ENCODE peak calls at places on chromosome 16, in eight cellular contexts. P is lung, H is stomach, G is heart right ventricle, Y is upper lobe of right lung, X is endothelial cell of umbilical vein, B is neural progenitor cell, C is colonic mucosa. F is an unnamed sample.
A peak's percentile ranks its signal among the peaks of the same experiment; 100 is the strongest.

GRCh38 chr16:28063047-28063521 is 430 bp downstream of the GSG1L start:
- DNase-seq in G (no peak), H (no peak), P (no peak), X (no peak), Y (no peak), C (no peak), B (peak; percentile 63), F (no peak)

GRCh38 chr16:88486398-88487123 is 33.5 kb downstream of the ZFPM1 start:
- DNase-seq in G (no peak), X (no peak), H (no peak), B (no peak), P (no peak), C (no peak), Y (no peak), F (no peak)

GRCh38 chr16:14335297-14335696 is 264.2 kb downstream of the MRTFB start:
- DNase-seq in P (no peak), H (no peak), C (no peak), B (no peak), X (no peak), G (no peak), Y (no peak), F (no peak)

GRCh38 chr16:61858996-61859395 is 177.2 kb downstream of the CDH8 start:
- DNase-seq in G (no peak), P (no peak), Y (no peak), H (no peak), B (no peak), X (no peak), C (no peak), F (no peak)

GRCh38 chr16:75764154-75764768 is 38.0 kb upstream of the CPHXL start:
- DNase-seq in X (peak; percentile 64), P (peak; percentile 43), C (peak; percentile 60), G (peak; percentile 54), B (peak; percentile 79), H (peak; percentile 58), Y (no peak), F (peak; percentile 44)

GRCh38 chr16:31476305-31477219 is 4.6 kb downstream of the TGFB1I1 start:
- DNase-seq in P (peak; percentile 90), G (peak; percentile 53), H (peak; percentile 93), X (no peak), B (peak; percentile 52), C (peak; percentile 97), Y (peak; percentile 96), F (peak; percentile 84)

GRCh38 chr16:6616746-6617145 is 715.9 kb upstream of the RBFOX1 start:
- DNase-seq in H (no peak), P (no peak), B (no peak), Y (no peak), X (no peak), C (no peak), G (no peak), F (no peak)

GRCh38 chr16:31010539-31010938 is at the start of gene STX1B:
- DNase-seq in C (no peak), B (peak; percentile 89), P (no peak), G (no peak), Y (no peak), X (no peak), H (no peak), F (peak; percentile 67)

GRCh38 chr16:89722392-89723278 is 1.3 kb downstream of the ZNF276 start:
- DNase-seq in C (peak; percentile 93), P (peak; percentile 86), H (peak; percentile 83), B (peak; percentile 43), G (peak; percentile 60), Y (peak; percentile 93), X (peak; percentile 50), F (peak; percentile 73)

GRCh38 chr16:9334091-9334490 is 242.6 kb downstream of the HAPSTR1 start:
- DNase-seq in Y (no peak), G (no peak), H (no peak), B (no peak), P (no peak), C (no peak), X (peak; percentile 57), F (no peak)

GRCh38 chr16:71628810-71629209 is 2.8 kb downstream of the MARVELD3 start:
- DNase-seq in B (no peak), C (no peak), X (peak; percentile 54), H (no peak), P (no peak), Y (no peak), G (no peak), F (no peak)

GRCh38 chr16:87740441-87740840 is 25.3 kb downstream of the KLHDC4 start:
- DNase-seq in C (no peak), X (no peak), H (no peak), Y (no peak), P (no peak), B (no peak), G (no peak), F (no peak)

GRCh38 chr16:29765167-29766032 is 12.7 kb upstream of the ZG16 start:
- DNase-seq in X (no peak), B (no peak), P (peak; percentile 92), Y (peak; percentile 89), H (no peak), C (peak; percentile 80), G (no peak), F (no peak)

GRCh38 chr16:53022374-53022773 is 30.3 kb downstream of the CHD9NB start:
- DNase-seq in Y (no peak), H (peak; percentile 39), C (peak; percentile 34), X (peak; percentile 53), P (peak; percentile 34), B (peak; percentile 84), G (peak; percentile 40), F (no peak)

GRCh38 chr16:34802848-34803599 is 1343.6 kb downstream of the TP53TG3F start:
- DNase-seq in Y (no peak), C (no peak), B (no peak), G (no peak), H (no peak), X (no peak), P (no peak), F (no peak)

GRCh38 chr16:27816561-27816960 is 247.0 kb downstream of the GSG1L start:
- DNase-seq in Y (peak; percentile 46), C (no peak), P (no peak), X (no peak), G (no peak), B (no peak), H (no peak), F (no peak)

GRCh38 chr16:27550582-27550920 is 607 bp downstream of the KATNIP start:
- DNase-seq in Y (no peak), G (no peak), H (no peak), P (no peak), B (no peak), C (no peak), X (no peak), F (no peak)

GRCh38 chr16:48052731-48053130 is 103.1 kb downstream of the ABCC12 start:
- DNase-seq in P (no peak), G (no peak), B (no peak), C (no peak), H (no peak), X (no peak), Y (no peak), F (no peak)
- H3K27ac ChIP-seq in P (no peak overlapping the region), G (no peak overlapping the region), B (no peak overlapping the region), C (no peak overlapping the region), H (no peak overlapping the region), X (no peak overlapping the region), Y (no peak overlapping the region), F (no peak overlapping the region)

DNA sequence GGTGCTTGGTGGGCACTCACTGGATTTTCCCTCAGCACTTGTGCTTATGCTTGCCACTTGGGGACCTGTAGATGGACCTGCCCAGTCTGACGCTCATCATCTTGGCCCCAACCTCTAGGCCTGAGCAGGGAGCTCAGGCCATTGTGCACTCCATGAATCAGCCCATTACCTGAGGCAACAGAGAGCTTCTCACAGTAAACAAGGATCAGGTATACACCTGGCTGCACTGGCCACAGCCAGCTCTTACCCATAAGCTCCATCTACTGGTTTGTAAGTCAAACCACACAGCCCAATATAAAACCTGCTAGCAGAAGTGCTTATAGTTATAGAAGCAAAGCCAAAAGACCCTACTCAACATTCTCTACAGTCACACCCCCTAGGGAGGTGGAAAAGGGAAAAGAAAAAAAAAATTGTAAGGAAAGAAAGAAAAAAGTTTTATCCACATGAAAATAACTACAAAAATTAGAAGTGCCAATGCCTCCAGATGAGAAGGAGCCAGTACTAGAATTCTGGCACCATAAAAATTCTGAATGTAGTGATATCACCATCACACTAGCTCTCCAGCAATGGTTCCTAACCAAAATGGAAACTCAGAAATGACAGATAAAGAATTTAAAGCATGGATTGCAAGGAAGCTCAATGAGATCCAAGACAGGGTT is 87.8 kb upstream of the CDH5 start:
- DNase-seq in X (no peak), G (no peak), C (no peak), P (no peak), H (no peak), Y (no peak), B (no peak), F (no peak)
- H3K27ac ChIP-seq in X (no peak overlapping the region), G (no peak overlapping the region), C (no peak overlapping the region), P (peak overlapping the region; percentile 87), H (peak overlapping the region; percentile 20), Y (peak overlapping the region; percentile 55), B (no peak overlapping the region), F (no peak overlapping the region)

GRCh38 chr16:2163211-2163881 is 7.8 kb downstream of the TRAF7 start:
- DNase-seq in G (no peak), C (peak; percentile 91), X (no peak), H (peak; percentile 77), Y (no peak), P (no peak), B (no peak), F (no peak)

GRCh38 chr16:2161911-2162310 is 6.3 kb downstream of the TRAF7 start:
- DNase-seq in C (no peak), B (no peak), P (no peak), Y (no peak), H (no peak), G (no peak), X (no peak), F (no peak)

GRCh38 chr16:2159052-2159838 is 3.7 kb downstream of the TRAF7 start:
- DNase-seq in C (peak; percentile 77), H (peak; percentile 82), X (peak; percentile 80), P (no peak), G (peak; percentile 65), Y (no peak), B (peak; percentile 29), F (no peak)

GRCh38 chr16:2162676-2163118 is 7.1 kb downstream of the TRAF7 start:
- DNase-seq in Y (no peak), B (no peak), P (no peak), C (peak; percentile 36), X (no peak), H (no peak), G (no peak), F (no peak)

GRCh38 chr16:2160915-2161551 is 5.5 kb downstream of the TRAF7 start:
- DNase-seq in H (peak; percentile 39), Y (no peak), G (peak; percentile 44), P (no peak), C (peak; percentile 47), X (no peak), B (no peak), F (no peak)
- H3K27ac ChIP-seq in H (peak overlapping the region; percentile 97), Y (peak overlapping the region; percentile 55), G (peak overlapping the region; percentile 66), P (peak overlapping the region; percentile 54), C (peak overlapping the region; percentile 37), X (no peak overlapping the region), B (peak overlapping the region; percentile 53), F (no peak overlapping the region)

DNA sequence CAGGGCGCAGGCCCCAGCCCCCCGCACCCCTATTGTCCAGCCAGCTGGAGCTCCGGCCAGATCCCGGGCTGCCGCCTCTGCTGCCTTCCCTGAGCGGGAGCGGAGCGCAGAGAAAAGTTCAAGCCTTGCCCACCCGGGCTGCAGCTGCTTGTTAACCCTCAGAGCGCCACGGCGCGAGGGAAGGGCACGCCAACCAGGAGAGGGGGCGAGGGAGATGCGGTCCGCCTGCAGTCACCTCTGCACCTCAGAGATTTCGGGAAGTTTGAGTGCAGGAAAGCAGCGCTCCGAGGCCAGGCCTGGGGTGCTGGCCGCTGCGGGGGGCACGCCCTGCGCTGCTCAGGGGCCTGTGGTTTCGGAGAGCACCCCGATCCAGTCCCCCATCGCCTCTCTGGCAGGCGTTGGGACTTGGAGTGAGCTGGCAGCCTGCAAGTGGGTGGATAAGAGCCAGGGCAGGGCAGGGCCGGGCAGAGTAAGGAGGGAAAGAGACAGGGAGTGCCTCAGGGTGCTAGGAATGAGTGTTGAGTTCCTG is 1.1 kb downstream of the CDH13 start:
- DNase-seq in H (peak; percentile 50), C (no peak), B (peak; percentile 68), X (peak; percentile 56), Y (no peak), G (peak; percentile 33), P (no peak), F (no peak)
- H3K27ac ChIP-seq in H (peak overlapping the region; percentile 17), C (no peak overlapping the region), B (no peak overlapping the region), X (peak overlapping the region; percentile 96), Y (peak overlapping the region; percentile 11), G (peak overlapping the region; percentile 93), P (peak overlapping the region; percentile 57), F (no peak overlapping the region)

F was measured in CD4-positive, alpha-beta T cell.